ENCODE peak calls at places on chromosomes 13 and 19, in nine cellular contexts. One of them, this sample, is unnamed.

GRCh38 chr19:1163283-1163933 is 10.7 kb downstream of the SBNO2 start:
- DNase-seq in thoracic aorta: no peak
- DNase-seq in HCT116: no peak
- DNase-seq in activated T-helper 1 cell treated with Interleukin-2 at 50 U/mL for 16 hours: no peak
- DNase-seq in left colon: no peak
- DNase-seq in cardiac muscle cell: no peak
- DNase-seq in progenitor cell of endocrine pancreas: no peak
- DNase-seq in GM04504: no peak
- DNase-seq in fibroblast of lung: no peak
- DNase-seq in this sample: no peak

GRCh38 chr19:55419624-55420236 is 12.1 kb upstream of the UBE2S start:
- DNase-seq in GM04504: no peak
- DNase-seq in fibroblast of lung: no peak
- DNase-seq in HCT116: no peak
- DNase-seq in progenitor cell of endocrine pancreas: no peak
- DNase-seq in cardiac muscle cell: no peak
- DNase-seq in thoracic aorta: no peak
- DNase-seq in left colon: no peak
- DNase-seq in activated T-helper 1 cell treated with Interleukin-2 at 50 U/mL for 16 hours: no peak
- DNase-seq in this sample: no peak

GRCh38 chr19:31286491-31286890 is 62.7 kb downstream of the TSHZ3 start:
- DNase-seq in HCT116: no peak
- DNase-seq in left colon: no peak
- DNase-seq in cardiac muscle cell: no peak
- DNase-seq in thoracic aorta: no peak
- DNase-seq in progenitor cell of endocrine pancreas: no peak
- DNase-seq in activated T-helper 1 cell treated with Interleukin-2 at 50 U/mL for 16 hours: no peak
- DNase-seq in fibroblast of lung: no peak
- DNase-seq in GM04504: no peak
- DNase-seq in this sample: no peak

GRCh38 chr19:6241680-6242079 is 38.1 kb downstream of the MLLT1 start:
- DNase-seq in activated T-helper 1 cell treated with Interleukin-2 at 50 U/mL for 16 hours: no peak
- DNase-seq in thoracic aorta: no peak
- DNase-seq in progenitor cell of endocrine pancreas: no peak
- DNase-seq in left colon: no peak
- DNase-seq in cardiac muscle cell: no peak
- DNase-seq in GM04504: no peak
- DNase-seq in HCT116: no peak
- DNase-seq in fibroblast of lung: no peak
- DNase-seq in this sample: no peak

GRCh38 chr13:97648881-97649224 is 214.9 kb downstream of the RAP2A start:
- DNase-seq in HCT116: no peak
- DNase-seq in thoracic aorta: no peak
- DNase-seq in progenitor cell of endocrine pancreas: no peak
- DNase-seq in GM04504: no peak
- DNase-seq in left colon: no peak
- DNase-seq in activated T-helper 1 cell treated with Interleukin-2 at 50 U/mL for 16 hours: no peak
- DNase-seq in fibroblast of lung: no peak
- DNase-seq in cardiac muscle cell: no peak
- DNase-seq in this sample: no peak

GRCh38 chr13:26019881-26020535 is 31.8 kb downstream of the SHISA2 start:
- DNase-seq in fibroblast of lung: peak; percentile 89
- DNase-seq in GM04504: peak; percentile 3
- DNase-seq in cardiac muscle cell: peak; percentile 79
- DNase-seq in left colon: no peak
- DNase-seq in HCT116: no peak
- DNase-seq in progenitor cell of endocrine pancreas: no peak
- DNase-seq in activated T-helper 1 cell treated with Interleukin-2 at 50 U/mL for 16 hours: no peak
- DNase-seq in thoracic aorta: no peak
- DNase-seq in this sample: no peak

GRCh38 chr19:55640577-55641375 is at the start of gene ZNF580:
- DNase-seq in left colon: no peak
- DNase-seq in GM04504: no peak
- DNase-seq in progenitor cell of endocrine pancreas: peak; percentile 36
- DNase-seq in activated T-helper 1 cell treated with Interleukin-2 at 50 U/mL for 16 hours: peak; percentile 31
- DNase-seq in HCT116: no peak
- DNase-seq in cardiac muscle cell: peak; percentile 93
- DNase-seq in fibroblast of lung: peak; percentile 91
- DNase-seq in thoracic aorta: no peak
- DNase-seq in this sample: no peak

GRCh38 chr19:41294393-41294792 is 15.6 kb upstream of the CCDC97 start:
- DNase-seq in HCT116: no peak
- DNase-seq in left colon: no peak
- DNase-seq in cardiac muscle cell: no peak
- DNase-seq in fibroblast of lung: no peak
- DNase-seq in thoracic aorta: no peak
- DNase-seq in activated T-helper 1 cell treated with Interleukin-2 at 50 U/mL for 16 hours: no peak
- DNase-seq in progenitor cell of endocrine pancreas: no peak
- DNase-seq in GM04504: no peak
- DNase-seq in this sample: no peak

GRCh38 chr19:3683405-3683865 is 16.8 kb downstream of the PIP5K1C start:
- DNase-seq in activated T-helper 1 cell treated with Interleukin-2 at 50 U/mL for 16 hours: no peak
- DNase-seq in thoracic aorta: no peak
- DNase-seq in left colon: peak; percentile 54
- DNase-seq in HCT116: no peak
- DNase-seq in GM04504: no peak
- DNase-seq in fibroblast of lung: peak; percentile 84
- DNase-seq in progenitor cell of endocrine pancreas: no peak
- DNase-seq in cardiac muscle cell: peak; percentile 76
- DNase-seq in this sample: no peak

GRCh38 chr19:7550987-7551761 is 15.7 kb downstream of the PNPLA6 start:
- DNase-seq in GM04504: no peak
- DNase-seq in fibroblast of lung: peak; percentile 47
- DNase-seq in HCT116: peak; percentile 85
- DNase-seq in left colon: peak; percentile 83
- DNase-seq in activated T-helper 1 cell treated with Interleukin-2 at 50 U/mL for 16 hours: no peak
- DNase-seq in progenitor cell of endocrine pancreas: peak; percentile 75
- DNase-seq in cardiac muscle cell: peak; percentile 83
- DNase-seq in thoracic aorta: no peak
- DNase-seq in this sample: peak; percentile 55

GRCh38 chr19:30284209-30284608 is 88.0 kb upstream of the ZNF536 start:
- DNase-seq in thoracic aorta: no peak
- DNase-seq in GM04504: no peak
- DNase-seq in fibroblast of lung: no peak
- DNase-seq in HCT116: no peak
- DNase-seq in progenitor cell of endocrine pancreas: no peak
- DNase-seq in activated T-helper 1 cell treated with Interleukin-2 at 50 U/mL for 16 hours: no peak
- DNase-seq in cardiac muscle cell: no peak
- DNase-seq in left colon: no peak
- DNase-seq in this sample: no peak

GRCh38 chr19:6063576-6063961 is 46.7 kb downstream of the RFX2 start:
- DNase-seq in cardiac muscle cell: no peak
- DNase-seq in left colon: peak; percentile 26
- DNase-seq in thoracic aorta: no peak
- DNase-seq in fibroblast of lung: no peak
- DNase-seq in progenitor cell of endocrine pancreas: no peak
- DNase-seq in HCT116: no peak
- DNase-seq in GM04504: no peak
- DNase-seq in activated T-helper 1 cell treated with Interleukin-2 at 50 U/mL for 16 hours: no peak
- DNase-seq in this sample: no peak

GRCh38 chr13:62019858-62020257 is 604.2 kb upstream of the PCDH20 start:
- DNase-seq in progenitor cell of endocrine pancreas: no peak
- DNase-seq in activated T-helper 1 cell treated with Interleukin-2 at 50 U/mL for 16 hours: no peak
- DNase-seq in left colon: no peak
- DNase-seq in fibroblast of lung: no peak
- DNase-seq in HCT116: no peak
- DNase-seq in cardiac muscle cell: no peak
- DNase-seq in GM04504: no peak
- DNase-seq in thoracic aorta: no peak
- DNase-seq in this sample: no peak